ENCODE peak calls at places on chromosomes 3 and 15, in six cellular contexts. Z is HepG2, Q is A549, W is IMR-90, R is SK-N-SH, B is K562. O is an unnamed sample.

GRCh38 chr15:101110681-101111569 is 140.9 kb downstream of the CHSY1 start:
- DNase-seq in B (no peak), Q (no peak), R (no peak), W (no peak), Z (no peak), O (no peak)

GRCh38 chr15:39645976-39646257 is 65.0 kb downstream of the THBS1 start:
- DNase-seq in Q (no peak), R (no peak), B (no peak), Z (no peak), W (no peak), O (no peak)

GRCh38 chr3:152197451-152197850 is 71.3 kb upstream of the MBNL1 start:
- DNase-seq in B (no peak), W (peak), Z (no peak), R (no peak), Q (no peak), O (no peak)

GRCh38 chr3:425094-425493 is 228.5 kb downstream of the CHL1 start:
- DNase-seq in R (peak), Q (no peak), Z (no peak), B (no peak), W (no peak), O (no peak)

GRCh38 chr3:123161167-123161566 is 40.6 kb upstream of the SEC22A start:
- DNase-seq in Z (no peak), Q (peak), W (no peak), B (no peak), R (no peak), O (no peak)

GRCh38 chr3:169668081-169668956 is 4.8 kb upstream of the MECOM start:
- DNase-seq in R (peak), Z (no peak), B (no peak), W (peak), Q (peak), O (no peak)

GRCh38 chr15:71054286-71054952 is 60.9 kb upstream of the THSD4 start:
- DNase-seq in R (no peak), B (no peak), W (peak), Z (no peak), Q (peak), O (no peak)

GRCh38 chr15:26260517-26261133 is 397.5 kb upstream of the ATP10A start:
- DNase-seq in W (peak), Z (peak), R (peak), Q (peak), B (peak), O (no peak)

GRCh38 chr15:100764778-100765457 is 114.7 kb upstream of the ALDH1A3 start:
- DNase-seq in W (peak), R (peak), Q (no peak), Z (no peak), B (no peak), O (no peak)

GRCh38 chr3:159189994-159190669 is 388.3 kb downstream of the MFSD1 start:
- DNase-seq in R (no peak), W (no peak), Z (no peak), Q (no peak), B (no peak), O (no peak)

GRCh38 chr15:72421484-72421883 is 23.4 kb downstream of the TMEM202 start:
- DNase-seq in Z (no peak), Q (no peak), B (no peak), R (no peak), W (peak), O (no peak)

GRCh38 chr3:130242850-130243569 is 102.5 kb upstream of the COL6A5 start:
- DNase-seq in B (peak), Q (peak), R (no peak), Z (peak), W (peak), O (no peak)

GRCh38 chr3:40240921-40241320 is 68.6 kb upstream of the EIF1B start:
- DNase-seq in B (no peak), R (no peak), Q (no peak), W (no peak), Z (no peak), O (no peak)

GRCh38 chr3:3015472-3016089 is 94.6 kb downstream of the IL5RA start:
- DNase-seq in Z (peak), B (no peak), W (peak), R (peak), Q (peak), O (peak)

GRCh38 chr3:173584093-173584833 is 186.7 kb downstream of the NLGN1 start:
- DNase-seq in R (peak), Q (peak), Z (no peak), W (peak), B (peak), O (peak)

GRCh38 chr15:92819312-92820232 is 80.6 kb upstream of the CHD2 start:
- DNase-seq in Z (no peak), Q (peak), B (no peak), R (peak), W (no peak), O (no peak)

GRCh38 chr3:132378846-132379245 is 38.5 kb upstream of the DNAJC13 start:
- DNase-seq in Z (no peak), R (no peak), B (no peak), Q (no peak), W (no peak), O (no peak)

GRCh38 chr3:188931531-188931930 is 240.2 kb upstream of the TPRG1 start:
- DNase-seq in B (no peak), W (no peak), R (no peak), Q (no peak), Z (no peak), O (no peak)

GRCh38 chr15:49521802-49522201 is 98.8 kb downstream of the FGF7 start:
- DNase-seq in Q (peak), W (peak), B (no peak), R (no peak), Z (peak), O (peak)

GRCh38 chr15:70882361-70882760 is 9.9 kb downstream of the THAP10 start:
- DNase-seq in B (no peak), R (no peak), Q (no peak), W (peak), Z (no peak), O (no peak)

GRCh38 chr15:40050788-40051615 is 12.0 kb upstream of the SRP14 start:
- DNase-seq in W (peak), Z (no peak), R (peak), B (no peak), Q (peak), O (no peak)

GRCh38 chr3:57999423-58000115 is 8.7 kb upstream of the FLNB start:
- DNase-seq in Q (peak), B (no peak), R (no peak), Z (peak), W (no peak), O (no peak)

GRCh38 chr3:195892355-195893120 is 15.8 kb downstream of the TNK2 start:
- DNase-seq in W (peak), Z (peak), B (no peak), Q (no peak), R (peak), O (no peak)

GRCh38 chr3:87949189-87949878 is 109.5 kb downstream of the CGGBP1 start:
- DNase-seq in Z (no peak), R (no peak), W (no peak), Q (no peak), B (no peak), O (no peak)

GRCh38 chr3:13711911-13712650 is 163.2 kb downstream of the FBLN2 start:
- DNase-seq in B (no peak), Q (no peak), R (no peak), W (no peak), Z (no peak), O (no peak)

GRCh38 chr3:141737828-141738635 is at the start of gene RNF7:
- DNase-seq in B (peak), R (peak), W (peak), Q (peak), Z (peak), O (peak)

GRCh38 chr3:23807161-23808015 is 1.6 kb downstream of the UBE2E1 start:
- DNase-seq in R (no peak), Z (no peak), B (no peak), W (peak), Q (no peak), O (no peak)

GRCh38 chr15:77569647-77570186 is 63.0 kb downstream of the LINGO1 start:
- DNase-seq in W (no peak), B (peak), Q (no peak), Z (peak), R (peak), O (no peak)

GRCh38 chr3:63864008-63864871 is 573 bp downstream of the ATXN7 start:
- DNase-seq in Z (no peak), R (peak), W (no peak), Q (peak), B (peak), O (no peak)
- TF ChIP-seq RAD21 in Z (no peak), R (no peak), W (no peak), Q (no peak), B (no peak), O (no peak)

DNA sequence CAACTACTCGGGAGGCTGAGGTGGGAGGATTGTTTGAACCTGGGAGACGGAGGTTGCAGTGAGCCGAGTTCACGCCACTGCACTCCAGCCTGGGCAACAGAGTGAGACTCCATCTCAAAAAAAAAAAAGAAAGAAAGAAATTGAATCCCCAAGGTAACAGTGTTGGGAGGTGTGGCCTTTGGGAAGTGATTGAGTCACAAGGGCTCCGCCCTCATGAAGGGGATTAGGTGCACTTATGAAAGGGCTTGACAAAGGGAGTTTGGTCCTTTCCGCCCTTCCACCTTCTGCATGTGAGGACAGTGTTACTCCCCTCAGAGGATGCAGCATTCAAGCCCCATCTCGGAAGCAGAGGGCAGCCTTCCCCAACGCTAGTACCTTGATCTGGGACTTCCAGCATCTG is 21.3 kb downstream of the POC1A start:
- DNase-seq in Z (no peak), R (no peak), Q (no peak), W (no peak), B (no peak), O (no peak)
- TF ChIP-seq RAD21 in Z (no peak), R (no peak), Q (no peak), W (no peak), B (no peak), O (no peak)

DNA sequence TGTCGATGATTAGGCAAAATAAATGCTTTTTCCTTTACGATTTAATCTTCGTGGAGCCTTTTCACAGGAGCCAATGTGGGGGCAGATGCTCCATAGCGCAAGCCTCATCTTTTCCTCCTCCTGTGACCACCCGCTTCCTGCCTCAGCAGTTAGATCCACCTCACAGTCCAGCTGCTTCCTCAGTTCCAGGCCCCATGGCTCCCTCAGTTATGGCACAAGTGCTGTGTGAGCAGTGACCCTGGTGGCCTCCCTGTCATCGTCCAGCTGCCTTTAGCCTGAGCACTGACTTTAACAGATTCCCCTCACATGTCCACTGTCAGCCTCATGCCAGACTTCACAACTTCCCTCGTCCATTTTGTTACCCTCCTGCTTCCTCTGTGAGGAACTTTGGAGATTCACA is 424.6 kb upstream of the GBE1 start:
- DNase-seq in R (no peak), Z (no peak), B (no peak), W (no peak), Q (no peak), O (no peak)
- TF ChIP-seq RAD21 in R (no peak), Z (no peak), B (no peak), W (no peak), Q (no peak), O (no peak)

GRCh38 chr15:63602595-63602994 is 5.4 kb downstream of the FBXL22 start:
- DNase-seq in Q (no peak), R (no peak), B (no peak), W (no peak), Z (no peak), O (no peak)
- TF ChIP-seq RAD21 in Q (no peak), R (no peak), B (no peak), W (no peak), Z (no peak), O (no peak)

DNA sequence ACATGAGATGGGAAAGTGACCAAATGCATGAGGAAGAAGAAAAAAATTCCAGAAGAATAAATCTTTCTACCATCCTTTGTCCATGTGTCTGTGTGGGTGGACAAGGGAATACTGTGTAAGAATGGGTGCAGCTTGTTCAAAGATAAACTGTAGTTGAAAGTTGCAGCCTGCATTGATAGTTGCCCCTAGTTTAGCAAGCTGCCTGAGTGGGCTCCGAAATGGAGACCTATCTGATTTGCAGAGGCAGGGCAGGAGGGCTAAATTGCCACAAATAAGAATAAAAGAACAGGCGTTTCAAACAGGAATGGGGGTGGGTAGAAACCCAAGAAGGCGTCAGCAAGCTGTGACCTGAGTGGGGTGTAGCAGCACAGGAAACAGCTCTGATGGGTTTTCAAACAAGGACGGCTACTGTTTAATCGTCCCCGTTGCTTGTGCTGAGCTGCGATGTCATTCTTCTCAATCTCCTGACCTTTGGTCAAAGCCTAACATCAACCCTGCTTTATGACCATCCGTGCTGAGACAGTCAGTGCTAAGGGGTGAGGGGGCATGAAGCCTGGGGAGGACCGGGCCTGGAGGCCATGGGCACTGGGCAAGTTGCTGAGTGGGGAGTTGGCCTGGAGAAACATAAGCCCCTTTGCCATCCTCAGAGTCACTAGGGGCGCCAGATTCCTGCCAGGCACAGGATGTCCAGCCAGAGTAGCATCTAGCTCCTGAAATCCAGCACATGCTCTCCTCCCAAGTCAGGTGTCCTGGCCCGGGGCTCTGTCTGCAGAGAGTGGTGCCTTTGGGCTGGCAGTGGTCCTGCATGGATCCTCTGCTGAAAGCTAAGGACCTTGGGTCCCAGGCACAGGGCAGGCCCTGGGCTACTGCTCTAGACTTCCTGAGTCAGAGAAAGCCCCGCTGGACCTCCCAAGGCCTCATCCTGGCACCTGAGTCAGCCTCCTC is 19.2 kb upstream of the C15orf39 start:
- DNase-seq in W (peak), B (no peak), Q (no peak), Z (peak), R (no peak), O (no peak)
- TF ChIP-seq RAD21 in W (no peak), B (no peak), Q (no peak), Z (peak), R (no peak), O (no peak)

O was measured in HCT116.